ENCODE peak calls at places on chromosomes 6 and 20, in ten cellular contexts. One of them, this sample, is unnamed.

GRCh38 chr6:52552278-52552643 is 24.6 kb downstream of the TRAM2 start:
- DNase-seq in ovary: no peak
- DNase-seq in LNCaP clone FGC: no peak
- DNase-seq in CD8-positive, alpha-beta T cell: no peak
- DNase-seq in AG20443: no peak
- DNase-seq in HS-27A: no peak
- DNase-seq in breast epithelium: no peak
- DNase-seq in NCI-H1436: no peak
- DNase-seq in stimulated activated CD4-positive, alpha-beta T cell treated with anti-CD3 and anti-CD28 coated beads, Interleukin-12 subunit alpha, Interleukin-12 subunit beta, amount 100 ng/mL, for 4 hours: no peak
- DNase-seq in activated T-helper 1 cell treated with Interleukin-2 at 50 U/mL for 16 hours: no peak
- DNase-seq in this sample: no peak

GRCh38 chr20:20953738-20954657 is 152.2 kb downstream of the LINC00237 start:
- DNase-seq in CD8-positive, alpha-beta T cell: no peak
- DNase-seq in activated T-helper 1 cell treated with Interleukin-2 at 50 U/mL for 16 hours: no peak
- DNase-seq in AG20443: no peak
- DNase-seq in LNCaP clone FGC: no peak
- DNase-seq in NCI-H1436: no peak
- DNase-seq in stimulated activated CD4-positive, alpha-beta T cell treated with anti-CD3 and anti-CD28 coated beads, Interleukin-12 subunit alpha, Interleukin-12 subunit beta, amount 100 ng/mL, for 4 hours: no peak
- DNase-seq in ovary: no peak
- DNase-seq in breast epithelium: no peak
- DNase-seq in HS-27A: no peak
- DNase-seq in this sample: no peak

GRCh38 chr6:163146036-163146435 is 268.5 kb upstream of the QKI start:
- DNase-seq in NCI-H1436: no peak
- DNase-seq in stimulated activated CD4-positive, alpha-beta T cell treated with anti-CD3 and anti-CD28 coated beads, Interleukin-12 subunit alpha, Interleukin-12 subunit beta, amount 100 ng/mL, for 4 hours: no peak
- DNase-seq in HS-27A: no peak
- DNase-seq in activated T-helper 1 cell treated with Interleukin-2 at 50 U/mL for 16 hours: no peak
- DNase-seq in ovary: no peak
- DNase-seq in LNCaP clone FGC: no peak
- DNase-seq in CD8-positive, alpha-beta T cell: no peak
- DNase-seq in AG20443: peak; percentile 20
- DNase-seq in breast epithelium: no peak
- DNase-seq in this sample: no peak

GRCh38 chr6:107353773-107354382 is 105.5 kb downstream of the PDSS2 start:
- DNase-seq in NCI-H1436: no peak
- DNase-seq in stimulated activated CD4-positive, alpha-beta T cell treated with anti-CD3 and anti-CD28 coated beads, Interleukin-12 subunit alpha, Interleukin-12 subunit beta, amount 100 ng/mL, for 4 hours: no peak
- DNase-seq in activated T-helper 1 cell treated with Interleukin-2 at 50 U/mL for 16 hours: no peak
- DNase-seq in HS-27A: no peak
- DNase-seq in CD8-positive, alpha-beta T cell: no peak
- DNase-seq in breast epithelium: no peak
- DNase-seq in AG20443: no peak
- DNase-seq in LNCaP clone FGC: no peak
- DNase-seq in ovary: no peak
- DNase-seq in this sample: no peak

GRCh38 chr6:1436334-1437306 is 47.2 kb downstream of the FOXF2 start:
- DNase-seq in AG20443: peak; percentile 87
- DNase-seq in CD8-positive, alpha-beta T cell: no peak
- DNase-seq in LNCaP clone FGC: peak; percentile 22
- DNase-seq in ovary: no peak
- DNase-seq in NCI-H1436: peak; percentile 33
- DNase-seq in stimulated activated CD4-positive, alpha-beta T cell treated with anti-CD3 and anti-CD28 coated beads, Interleukin-12 subunit alpha, Interleukin-12 subunit beta, amount 100 ng/mL, for 4 hours: peak; percentile 18
- DNase-seq in HS-27A: peak; percentile 52
- DNase-seq in breast epithelium: no peak
- DNase-seq in activated T-helper 1 cell treated with Interleukin-2 at 50 U/mL for 16 hours: no peak
- DNase-seq in this sample: peak; percentile 52

GRCh38 chr20:43262341-43262740 is 72.6 kb upstream of the PTPRT start:
- DNase-seq in AG20443: no peak
- DNase-seq in ovary: no peak
- DNase-seq in HS-27A: no peak
- DNase-seq in stimulated activated CD4-positive, alpha-beta T cell treated with anti-CD3 and anti-CD28 coated beads, Interleukin-12 subunit alpha, Interleukin-12 subunit beta, amount 100 ng/mL, for 4 hours: no peak
- DNase-seq in CD8-positive, alpha-beta T cell: no peak
- DNase-seq in breast epithelium: no peak
- DNase-seq in LNCaP clone FGC: no peak
- DNase-seq in NCI-H1436: no peak
- DNase-seq in activated T-helper 1 cell treated with Interleukin-2 at 50 U/mL for 16 hours: no peak
- DNase-seq in this sample: no peak

GRCh38 chr6:14655201-14655988 is 537.8 kb downstream of the CD83 start:
- DNase-seq in CD8-positive, alpha-beta T cell: no peak
- DNase-seq in stimulated activated CD4-positive, alpha-beta T cell treated with anti-CD3 and anti-CD28 coated beads, Interleukin-12 subunit alpha, Interleukin-12 subunit beta, amount 100 ng/mL, for 4 hours: no peak
- DNase-seq in ovary: no peak
- DNase-seq in AG20443: no peak
- DNase-seq in HS-27A: no peak
- DNase-seq in activated T-helper 1 cell treated with Interleukin-2 at 50 U/mL for 16 hours: no peak
- DNase-seq in NCI-H1436: no peak
- DNase-seq in breast epithelium: no peak
- DNase-seq in LNCaP clone FGC: no peak
- DNase-seq in this sample: no peak

GRCh38 chr6:116349216-116349615 is 21.5 kb upstream of the DSE start:
- DNase-seq in LNCaP clone FGC: no peak
- DNase-seq in stimulated activated CD4-positive, alpha-beta T cell treated with anti-CD3 and anti-CD28 coated beads, Interleukin-12 subunit alpha, Interleukin-12 subunit beta, amount 100 ng/mL, for 4 hours: no peak
- DNase-seq in ovary: no peak
- DNase-seq in activated T-helper 1 cell treated with Interleukin-2 at 50 U/mL for 16 hours: no peak
- DNase-seq in AG20443: no peak
- DNase-seq in NCI-H1436: no peak
- DNase-seq in CD8-positive, alpha-beta T cell: no peak
- DNase-seq in breast epithelium: no peak
- DNase-seq in HS-27A: no peak
- DNase-seq in this sample: no peak

GRCh38 chr6:4355241-4355640 is 219.9 kb upstream of the ECI2 start:
- DNase-seq in activated T-helper 1 cell treated with Interleukin-2 at 50 U/mL for 16 hours: no peak
- DNase-seq in NCI-H1436: no peak
- DNase-seq in ovary: no peak
- DNase-seq in AG20443: peak; percentile 69
- DNase-seq in CD8-positive, alpha-beta T cell: no peak
- DNase-seq in LNCaP clone FGC: no peak
- DNase-seq in stimulated activated CD4-positive, alpha-beta T cell treated with anti-CD3 and anti-CD28 coated beads, Interleukin-12 subunit alpha, Interleukin-12 subunit beta, amount 100 ng/mL, for 4 hours: no peak
- DNase-seq in HS-27A: peak; percentile 46
- DNase-seq in breast epithelium: no peak
- DNase-seq in this sample: no peak

GRCh38 chr6:152986978-152987377 is 4.1 kb upstream of the FBXO5 start:
- DNase-seq in HS-27A: no peak
- DNase-seq in activated T-helper 1 cell treated with Interleukin-2 at 50 U/mL for 16 hours: no peak
- DNase-seq in NCI-H1436: no peak
- DNase-seq in stimulated activated CD4-positive, alpha-beta T cell treated with anti-CD3 and anti-CD28 coated beads, Interleukin-12 subunit alpha, Interleukin-12 subunit beta, amount 100 ng/mL, for 4 hours: no peak
- DNase-seq in LNCaP clone FGC: no peak
- DNase-seq in ovary: no peak
- DNase-seq in CD8-positive, alpha-beta T cell: no peak
- DNase-seq in breast epithelium: no peak
- DNase-seq in AG20443: no peak
- DNase-seq in this sample: no peak

GRCh38 chr20:24206995-24207394 is 218.4 kb upstream of the GGTLC1 start:
- DNase-seq in HS-27A: no peak
- DNase-seq in stimulated activated CD4-positive, alpha-beta T cell treated with anti-CD3 and anti-CD28 coated beads, Interleukin-12 subunit alpha, Interleukin-12 subunit beta, amount 100 ng/mL, for 4 hours: no peak
- DNase-seq in activated T-helper 1 cell treated with Interleukin-2 at 50 U/mL for 16 hours: no peak
- DNase-seq in AG20443: no peak
- DNase-seq in ovary: no peak
- DNase-seq in CD8-positive, alpha-beta T cell: no peak
- DNase-seq in breast epithelium: no peak
- DNase-seq in NCI-H1436: no peak
- DNase-seq in LNCaP clone FGC: no peak
- DNase-seq in this sample: no peak

GRCh38 chr6:169165561-169166300 is 87.9 kb downstream of the THBS2 start:
- DNase-seq in ovary: no peak
- DNase-seq in stimulated activated CD4-positive, alpha-beta T cell treated with anti-CD3 and anti-CD28 coated beads, Interleukin-12 subunit alpha, Interleukin-12 subunit beta, amount 100 ng/mL, for 4 hours: no peak
- DNase-seq in activated T-helper 1 cell treated with Interleukin-2 at 50 U/mL for 16 hours: no peak
- DNase-seq in CD8-positive, alpha-beta T cell: no peak
- DNase-seq in breast epithelium: no peak
- DNase-seq in NCI-H1436: no peak
- DNase-seq in HS-27A: no peak
- DNase-seq in AG20443: no peak
- DNase-seq in LNCaP clone FGC: no peak
- DNase-seq in this sample: no peak

GRCh38 chr6:108667984-108668383 is 107.3 kb downstream of the FOXO3 start:
- DNase-seq in NCI-H1436: no peak
- DNase-seq in CD8-positive, alpha-beta T cell: no peak
- DNase-seq in stimulated activated CD4-positive, alpha-beta T cell treated with anti-CD3 and anti-CD28 coated beads, Interleukin-12 subunit alpha, Interleukin-12 subunit beta, amount 100 ng/mL, for 4 hours: no peak
- DNase-seq in breast epithelium: no peak
- DNase-seq in AG20443: peak; percentile 32
- DNase-seq in HS-27A: no peak
- DNase-seq in activated T-helper 1 cell treated with Interleukin-2 at 50 U/mL for 16 hours: no peak
- DNase-seq in LNCaP clone FGC: no peak
- DNase-seq in ovary: no peak
- DNase-seq in this sample: no peak

GRCh38 chr20:50380697-50381040 is 129.5 kb upstream of the PTPN1 start:
- DNase-seq in HS-27A: no peak
- DNase-seq in CD8-positive, alpha-beta T cell: no peak
- DNase-seq in AG20443: peak; percentile 83
- DNase-seq in stimulated activated CD4-positive, alpha-beta T cell treated with anti-CD3 and anti-CD28 coated beads, Interleukin-12 subunit alpha, Interleukin-12 subunit beta, amount 100 ng/mL, for 4 hours: no peak
- DNase-seq in breast epithelium: no peak
- DNase-seq in LNCaP clone FGC: no peak
- DNase-seq in ovary: peak; percentile 50
- DNase-seq in activated T-helper 1 cell treated with Interleukin-2 at 50 U/mL for 16 hours: no peak
- DNase-seq in NCI-H1436: no peak
- DNase-seq in this sample: no peak

GRCh38 chr20:40189621-40190020 is 499.4 kb downstream of the MAFB start:
- DNase-seq in HS-27A: no peak
- DNase-seq in activated T-helper 1 cell treated with Interleukin-2 at 50 U/mL for 16 hours: no peak
- DNase-seq in breast epithelium: no peak
- DNase-seq in LNCaP clone FGC: no peak
- DNase-seq in NCI-H1436: no peak
- DNase-seq in stimulated activated CD4-positive, alpha-beta T cell treated with anti-CD3 and anti-CD28 coated beads, Interleukin-12 subunit alpha, Interleukin-12 subunit beta, amount 100 ng/mL, for 4 hours: no peak
- DNase-seq in AG20443: peak; percentile 16
- DNase-seq in CD8-positive, alpha-beta T cell: no peak
- DNase-seq in ovary: no peak
- DNase-seq in this sample: no peak

GRCh38 chr6:4662886-4663285 is 113.3 kb upstream of the CDYL start:
- DNase-seq in ovary: no peak
- DNase-seq in activated T-helper 1 cell treated with Interleukin-2 at 50 U/mL for 16 hours: no peak
- DNase-seq in HS-27A: no peak
- DNase-seq in stimulated activated CD4-positive, alpha-beta T cell treated with anti-CD3 and anti-CD28 coated beads, Interleukin-12 subunit alpha, Interleukin-12 subunit beta, amount 100 ng/mL, for 4 hours: no peak
- DNase-seq in CD8-positive, alpha-beta T cell: no peak
- DNase-seq in NCI-H1436: no peak
- DNase-seq in LNCaP clone FGC: no peak
- DNase-seq in breast epithelium: no peak
- DNase-seq in AG20443: no peak
- DNase-seq in this sample: no peak

GRCh38 chr6:155587817-155588216 is 132.2 kb upstream of the NOX3 start:
- DNase-seq in ovary: no peak
- DNase-seq in AG20443: no peak
- DNase-seq in breast epithelium: no peak
- DNase-seq in CD8-positive, alpha-beta T cell: no peak
- DNase-seq in activated T-helper 1 cell treated with Interleukin-2 at 50 U/mL for 16 hours: no peak
- DNase-seq in LNCaP clone FGC: no peak
- DNase-seq in stimulated activated CD4-positive, alpha-beta T cell treated with anti-CD3 and anti-CD28 coated beads, Interleukin-12 subunit alpha, Interleukin-12 subunit beta, amount 100 ng/mL, for 4 hours: no peak
- DNase-seq in HS-27A: no peak
- DNase-seq in NCI-H1436: no peak
- DNase-seq in this sample: no peak

GRCh38 chr6:1390805-1391511 is 1.6 kb downstream of the FOXF2 start:
- DNase-seq in AG20443: peak; percentile 65
- DNase-seq in LNCaP clone FGC: no peak
- DNase-seq in stimulated activated CD4-positive, alpha-beta T cell treated with anti-CD3 and anti-CD28 coated beads, Interleukin-12 subunit alpha, Interleukin-12 subunit beta, amount 100 ng/mL, for 4 hours: no peak
- DNase-seq in CD8-positive, alpha-beta T cell: no peak
- DNase-seq in activated T-helper 1 cell treated with Interleukin-2 at 50 U/mL for 16 hours: no peak
- DNase-seq in ovary: no peak
- DNase-seq in HS-27A: no peak
- DNase-seq in NCI-H1436: no peak
- DNase-seq in breast epithelium: no peak
- DNase-seq in this sample: no peak

GRCh38 chr20:41299899-41300298 is 17.6 kb downstream of the ZHX3 start:
- DNase-seq in LNCaP clone FGC: no peak
- DNase-seq in NCI-H1436: no peak
- DNase-seq in CD8-positive, alpha-beta T cell: no peak
- DNase-seq in HS-27A: no peak
- DNase-seq in breast epithelium: no peak
- DNase-seq in ovary: no peak
- DNase-seq in stimulated activated CD4-positive, alpha-beta T cell treated with anti-CD3 and anti-CD28 coated beads, Interleukin-12 subunit alpha, Interleukin-12 subunit beta, amount 100 ng/mL, for 4 hours: no peak
- DNase-seq in activated T-helper 1 cell treated with Interleukin-2 at 50 U/mL for 16 hours: no peak
- DNase-seq in AG20443: peak; percentile 58
- DNase-seq in this sample: no peak

GRCh38 chr20:45406260-45407066 is 1.6 kb upstream of the DBNDD2 start:
- DNase-seq in CD8-positive, alpha-beta T cell: no peak
- DNase-seq in AG20443: peak; percentile 65
- DNase-seq in ovary: peak; percentile 68
- DNase-seq in stimulated activated CD4-positive, alpha-beta T cell treated with anti-CD3 and anti-CD28 coated beads, Interleukin-12 subunit alpha, Interleukin-12 subunit beta, amount 100 ng/mL, for 4 hours: peak; percentile 37
- DNase-seq in activated T-helper 1 cell treated with Interleukin-2 at 50 U/mL for 16 hours: peak; percentile 36
- DNase-seq in LNCaP clone FGC: no peak
- DNase-seq in HS-27A: no peak
- DNase-seq in NCI-H1436: peak; percentile 44
- DNase-seq in breast epithelium: peak; percentile 78
- DNase-seq in this sample: peak; percentile 27

GRCh38 chr6:49462071-49462470 is 982 bp downstream of the MMUT start:
- DNase-seq in NCI-H1436: no peak
- DNase-seq in ovary: no peak
- DNase-seq in breast epithelium: no peak
- DNase-seq in activated T-helper 1 cell treated with Interleukin-2 at 50 U/mL for 16 hours: no peak
- DNase-seq in AG20443: peak; percentile 9
- DNase-seq in stimulated activated CD4-positive, alpha-beta T cell treated with anti-CD3 and anti-CD28 coated beads, Interleukin-12 subunit alpha, Interleukin-12 subunit beta, amount 100 ng/mL, for 4 hours: no peak
- DNase-seq in CD8-positive, alpha-beta T cell: no peak
- DNase-seq in LNCaP clone FGC: no peak
- DNase-seq in HS-27A: no peak
- DNase-seq in this sample: no peak

GRCh38 chr6:130027948-130028347 is 9.6 kb downstream of the L3MBTL3 start:
- DNase-seq in HS-27A: no peak
- DNase-seq in AG20443: no peak
- DNase-seq in NCI-H1436: no peak
- DNase-seq in activated T-helper 1 cell treated with Interleukin-2 at 50 U/mL for 16 hours: no peak
- DNase-seq in CD8-positive, alpha-beta T cell: no peak
- DNase-seq in ovary: no peak
- DNase-seq in stimulated activated CD4-positive, alpha-beta T cell treated with anti-CD3 and anti-CD28 coated beads, Interleukin-12 subunit alpha, Interleukin-12 subunit beta, amount 100 ng/mL, for 4 hours: no peak
- DNase-seq in breast epithelium: no peak
- DNase-seq in LNCaP clone FGC: no peak
- DNase-seq in this sample: no peak

GRCh38 chr6:118869894-118870665 is 23.9 kb upstream of the ASF1A start:
- DNase-seq in stimulated activated CD4-positive, alpha-beta T cell treated with anti-CD3 and anti-CD28 coated beads, Interleukin-12 subunit alpha, Interleukin-12 subunit beta, amount 100 ng/mL, for 4 hours: no peak
- DNase-seq in ovary: no peak
- DNase-seq in AG20443: no peak
- DNase-seq in activated T-helper 1 cell treated with Interleukin-2 at 50 U/mL for 16 hours: no peak
- DNase-seq in HS-27A: no peak
- DNase-seq in CD8-positive, alpha-beta T cell: no peak
- DNase-seq in breast epithelium: no peak
- DNase-seq in NCI-H1436: no peak
- DNase-seq in LNCaP clone FGC: no peak
- DNase-seq in this sample: no peak

GRCh38 chr20:49593441-49594142 is 25.7 kb upstream of the PTGIS start:
- DNase-seq in activated T-helper 1 cell treated with Interleukin-2 at 50 U/mL for 16 hours: no peak
- DNase-seq in breast epithelium: no peak
- DNase-seq in NCI-H1436: no peak
- DNase-seq in CD8-positive, alpha-beta T cell: no peak
- DNase-seq in LNCaP clone FGC: no peak
- DNase-seq in ovary: no peak
- DNase-seq in HS-27A: no peak
- DNase-seq in stimulated activated CD4-positive, alpha-beta T cell treated with anti-CD3 and anti-CD28 coated beads, Interleukin-12 subunit alpha, Interleukin-12 subunit beta, amount 100 ng/mL, for 4 hours: no peak
- DNase-seq in AG20443: no peak
- DNase-seq in this sample: no peak

GRCh38 chr20:62053465-62054196 is 12.1 kb downstream of the TAF4 start:
- DNase-seq in NCI-H1436: no peak
- DNase-seq in breast epithelium: no peak
- DNase-seq in LNCaP clone FGC: no peak
- DNase-seq in AG20443: no peak
- DNase-seq in activated T-helper 1 cell treated with Interleukin-2 at 50 U/mL for 16 hours: no peak
- DNase-seq in ovary: no peak
- DNase-seq in stimulated activated CD4-positive, alpha-beta T cell treated with anti-CD3 and anti-CD28 coated beads, Interleukin-12 subunit alpha, Interleukin-12 subunit beta, amount 100 ng/mL, for 4 hours: no peak
- DNase-seq in HS-27A: no peak
- DNase-seq in CD8-positive, alpha-beta T cell: no peak
- DNase-seq in this sample: no peak

GRCh38 chr6:116073765-116074450 is 13.2 kb upstream of the FRK start:
- DNase-seq in activated T-helper 1 cell treated with Interleukin-2 at 50 U/mL for 16 hours: no peak
- DNase-seq in stimulated activated CD4-positive, alpha-beta T cell treated with anti-CD3 and anti-CD28 coated beads, Interleukin-12 subunit alpha, Interleukin-12 subunit beta, amount 100 ng/mL, for 4 hours: no peak
- DNase-seq in ovary: no peak
- DNase-seq in CD8-positive, alpha-beta T cell: no peak
- DNase-seq in breast epithelium: no peak
- DNase-seq in AG20443: peak; percentile 13
- DNase-seq in LNCaP clone FGC: no peak
- DNase-seq in HS-27A: no peak
- DNase-seq in NCI-H1436: no peak
- DNase-seq in this sample: no peak

GRCh38 chr6:15023448-15023847 is 222.4 kb upstream of the JARID2 start:
- DNase-seq in activated T-helper 1 cell treated with Interleukin-2 at 50 U/mL for 16 hours: no peak
- DNase-seq in breast epithelium: no peak
- DNase-seq in NCI-H1436: no peak
- DNase-seq in stimulated activated CD4-positive, alpha-beta T cell treated with anti-CD3 and anti-CD28 coated beads, Interleukin-12 subunit alpha, Interleukin-12 subunit beta, amount 100 ng/mL, for 4 hours: peak; percentile 40
- DNase-seq in CD8-positive, alpha-beta T cell: no peak
- DNase-seq in LNCaP clone FGC: no peak
- DNase-seq in ovary: no peak
- DNase-seq in HS-27A: no peak
- DNase-seq in AG20443: no peak
- DNase-seq in this sample: peak; percentile 41

GRCh38 chr6:167465497-167465896 is 140.6 kb downstream of the TTLL2 start:
- DNase-seq in CD8-positive, alpha-beta T cell: no peak
- DNase-seq in activated T-helper 1 cell treated with Interleukin-2 at 50 U/mL for 16 hours: no peak
- DNase-seq in LNCaP clone FGC: no peak
- DNase-seq in HS-27A: no peak
- DNase-seq in stimulated activated CD4-positive, alpha-beta T cell treated with anti-CD3 and anti-CD28 coated beads, Interleukin-12 subunit alpha, Interleukin-12 subunit beta, amount 100 ng/mL, for 4 hours: no peak
- DNase-seq in AG20443: no peak
- DNase-seq in breast epithelium: no peak
- DNase-seq in NCI-H1436: no peak
- DNase-seq in ovary: no peak
- DNase-seq in this sample: no peak

This sample was measured in stimulated activated naive B cell treated with anti-CD40 and anti-IgM and Interleukin-4, amounts not matched to agents 10 μg/mL and 1 μg/mL and 100 μg/mL, for 72 hours.